ENCODE peak calls at places on chromosomes 2 and 18, in four cellular contexts. One of them, this sample, is unnamed.

GRCh38 chr2:138707424-138708074 is 72.6 kb downstream of the NXPH2 start:
- DNase-seq in CD4-positive, alpha-beta memory T cell: no peak
- DNase-seq in keratinocyte: no peak
- DNase-seq in Peyer's patch: no peak
- DNase-seq in this sample: no peak

GRCh38 chr18:52936931-52937330 is 596.9 kb downstream of the DCC start:
- DNase-seq in CD4-positive, alpha-beta memory T cell: no peak
- DNase-seq in keratinocyte: no peak
- DNase-seq in Peyer's patch: no peak
- DNase-seq in this sample: no peak

GRCh38 chr2:221514305-221515040 is 57.6 kb downstream of the EPHA4 start:
- DNase-seq in CD4-positive, alpha-beta memory T cell: no peak
- DNase-seq in keratinocyte: no peak
- DNase-seq in Peyer's patch: no peak
- DNase-seq in this sample: no peak

GRCh38 chr18:12296087-12296403 is 12.0 kb upstream of the TUBB6 start:
- DNase-seq in CD4-positive, alpha-beta memory T cell: no peak
- DNase-seq in keratinocyte: no peak
- DNase-seq in Peyer's patch: no peak
- DNase-seq in this sample: no peak

GRCh38 chr2:170740660-170741059 is 25.5 kb downstream of the SP5 start:
- DNase-seq in CD4-positive, alpha-beta memory T cell: no peak
- DNase-seq in keratinocyte: no peak
- DNase-seq in Peyer's patch: no peak
- DNase-seq in this sample: no peak

GRCh38 chr2:239601201-239601851 is 200.5 kb upstream of the HDAC4 start:
- DNase-seq in CD4-positive, alpha-beta memory T cell: no peak
- DNase-seq in keratinocyte: no peak
- DNase-seq in Peyer's patch: peak; percentile 35
- DNase-seq in this sample: no peak

GRCh38 chr2:127681288-127681771 is 6.0 kb upstream of the LIMS2 start:
- DNase-seq in CD4-positive, alpha-beta memory T cell: no peak
- DNase-seq in keratinocyte: no peak
- DNase-seq in Peyer's patch: no peak
- DNase-seq in this sample: no peak

GRCh38 chr2:214676421-214677089 is 132.9 kb downstream of the BARD1 start:
- DNase-seq in CD4-positive, alpha-beta memory T cell: no peak
- DNase-seq in keratinocyte: no peak
- DNase-seq in Peyer's patch: no peak
- DNase-seq in this sample: no peak

GRCh38 chr18:63128242-63128967 is 191.2 kb downstream of the BCL2 start:
- DNase-seq in CD4-positive, alpha-beta memory T cell: no peak
- DNase-seq in keratinocyte: no peak
- DNase-seq in Peyer's patch: no peak
- DNase-seq in this sample: no peak

GRCh38 chr18:26215247-26215970 is 10.8 kb upstream of the TAF4B start:
- DNase-seq in CD4-positive, alpha-beta memory T cell: peak; percentile 75
- DNase-seq in keratinocyte: no peak
- DNase-seq in Peyer's patch: no peak
- DNase-seq in this sample: peak; percentile 5

GRCh38 chr2:37832590-37833197 is 92.4 kb upstream of the RMDN2 start:
- DNase-seq in CD4-positive, alpha-beta memory T cell: peak; percentile 72
- DNase-seq in keratinocyte: no peak
- DNase-seq in Peyer's patch: peak; percentile 77
- DNase-seq in this sample: peak; percentile 62

GRCh38 chr18:58886864-58887612 is 22.4 kb downstream of the ZNF532 start:
- DNase-seq in CD4-positive, alpha-beta memory T cell: no peak
- DNase-seq in keratinocyte: no peak
- DNase-seq in Peyer's patch: no peak
- DNase-seq in this sample: no peak

GRCh38 chr2:28357055-28357454 is 35.6 kb upstream of the FOSL2 start:
- DNase-seq in CD4-positive, alpha-beta memory T cell: no peak
- DNase-seq in keratinocyte: no peak
- DNase-seq in Peyer's patch: no peak
- DNase-seq in this sample: no peak

GRCh38 chr18:8717011-8717770 is 11.8 kb downstream of the MTCL1 start:
- DNase-seq in CD4-positive, alpha-beta memory T cell: no peak
- DNase-seq in keratinocyte: no peak
- DNase-seq in Peyer's patch: no peak
- DNase-seq in this sample: no peak

GRCh38 chr18:79423211-79424007 is 27.7 kb downstream of the NFATC1 start:
- DNase-seq in CD4-positive, alpha-beta memory T cell: no peak
- DNase-seq in keratinocyte: no peak
- DNase-seq in Peyer's patch: no peak
- DNase-seq in this sample: no peak

GRCh38 chr2:102111823-102112222 is 30.7 kb upstream of the IL1R1 start:
- DNase-seq in CD4-positive, alpha-beta memory T cell: no peak
- DNase-seq in keratinocyte: no peak
- DNase-seq in Peyer's patch: no peak
- DNase-seq in this sample: no peak

GRCh38 chr2:64467463-64467843 is 13.5 kb downstream of the LGALSL start:
- DNase-seq in CD4-positive, alpha-beta memory T cell: no peak
- DNase-seq in keratinocyte: no peak
- DNase-seq in Peyer's patch: no peak
- DNase-seq in this sample: no peak

GRCh38 chr18:26121476-26121875 is 12.2 kb upstream of the PSMA8 start:
- DNase-seq in CD4-positive, alpha-beta memory T cell: no peak
- DNase-seq in keratinocyte: no peak
- DNase-seq in Peyer's patch: no peak
- DNase-seq in this sample: no peak

GRCh38 chr2:74259191-74259590 is 60.8 kb downstream of the MTHFD2 start:
- DNase-seq in CD4-positive, alpha-beta memory T cell: no peak
- DNase-seq in keratinocyte: no peak
- DNase-seq in Peyer's patch: no peak
- DNase-seq in this sample: no peak

GRCh38 chr2:29983308-29983707 is 61.9 kb upstream of the ALK start:
- DNase-seq in CD4-positive, alpha-beta memory T cell: no peak
- DNase-seq in keratinocyte: no peak
- DNase-seq in Peyer's patch: no peak
- DNase-seq in this sample: no peak

GRCh38 chr2:192414794-192415193 is 220.1 kb upstream of the TMEFF2 start:
- DNase-seq in CD4-positive, alpha-beta memory T cell: no peak
- DNase-seq in keratinocyte: no peak
- DNase-seq in Peyer's patch: no peak
- DNase-seq in this sample: no peak

GRCh38 chr2:226802573-226802972 is 3.0 kb upstream of the IRS1 start:
- DNase-seq in CD4-positive, alpha-beta memory T cell: peak; percentile 70
- DNase-seq in keratinocyte: no peak
- DNase-seq in Peyer's patch: no peak
- DNase-seq in this sample: no peak

GRCh38 chr18:40897884-40898283 is 1057.2 kb upstream of the PIK3C3 start:
- DNase-seq in CD4-positive, alpha-beta memory T cell: no peak
- DNase-seq in keratinocyte: no peak
- DNase-seq in Peyer's patch: no peak
- DNase-seq in this sample: no peak

GRCh38 chr18:76246579-76246978 is 248.5 kb downstream of the ZNF516 start:
- DNase-seq in CD4-positive, alpha-beta memory T cell: no peak
- DNase-seq in keratinocyte: no peak
- DNase-seq in Peyer's patch: no peak
- DNase-seq in this sample: no peak

GRCh38 chr2:121336528-121337294 is 51.7 kb upstream of the TFCP2L1 start:
- DNase-seq in CD4-positive, alpha-beta memory T cell: no peak
- DNase-seq in keratinocyte: no peak
- DNase-seq in Peyer's patch: no peak
- DNase-seq in this sample: no peak

GRCh38 chr2:29011650-29012060 is 30.6 kb downstream of the TOGARAM2 start:
- DNase-seq in CD4-positive, alpha-beta memory T cell: peak; percentile 83
- DNase-seq in keratinocyte: no peak
- DNase-seq in Peyer's patch: no peak
- DNase-seq in this sample: peak; percentile 79

GRCh38 chr18:58314284-58314683 is 270.3 kb downstream of the NEDD4L start:
- DNase-seq in CD4-positive, alpha-beta memory T cell: no peak
- DNase-seq in keratinocyte: peak; percentile 54
- DNase-seq in Peyer's patch: no peak
- DNase-seq in this sample: no peak

GRCh38 chr2:75324716-75325291 is 125.5 kb upstream of the TACR1 start:
- DNase-seq in CD4-positive, alpha-beta memory T cell: no peak
- DNase-seq in keratinocyte: no peak
- DNase-seq in Peyer's patch: no peak
- DNase-seq in this sample: no peak

GRCh38 chr2:160411167-160411566 is 82.4 kb downstream of the RBMS1 start:
- DNase-seq in CD4-positive, alpha-beta memory T cell: no peak
- DNase-seq in keratinocyte: no peak
- DNase-seq in Peyer's patch: no peak
- DNase-seq in this sample: peak; percentile 9

GRCh38 chr2:3780477-3781402 is 77.4 kb downstream of the DCDC2C start:
- DNase-seq in CD4-positive, alpha-beta memory T cell: peak; percentile 27
- DNase-seq in keratinocyte: no peak
- DNase-seq in Peyer's patch: no peak
- DNase-seq in this sample: no peak

GRCh38 chr2:15906778-15907177 is 33.6 kb upstream of the MYCN start:
- DNase-seq in CD4-positive, alpha-beta memory T cell: no peak
- DNase-seq in keratinocyte: no peak
- DNase-seq in Peyer's patch: no peak
- DNase-seq in this sample: no peak

GRCh38 chr18:46296656-46297055 is 192.5 kb downstream of the HAUS1 start:
- DNase-seq in CD4-positive, alpha-beta memory T cell: no peak
- DNase-seq in keratinocyte: no peak
- DNase-seq in Peyer's patch: no peak
- DNase-seq in this sample: no peak

GRCh38 chr2:201887851-201888451 is 81.6 kb downstream of the CDK15 start:
- DNase-seq in CD4-positive, alpha-beta memory T cell: no peak
- DNase-seq in keratinocyte: no peak
- DNase-seq in Peyer's patch: no peak
- DNase-seq in this sample: no peak

GRCh38 chr2:201890447-201890846 is 84.1 kb downstream of the CDK15 start:
- DNase-seq in CD4-positive, alpha-beta memory T cell: no peak
- DNase-seq in keratinocyte: peak; percentile 13
- DNase-seq in Peyer's patch: no peak
- DNase-seq in this sample: no peak

GRCh38 chr2:201891676-201892075 is 85.3 kb downstream of the CDK15 start:
- DNase-seq in CD4-positive, alpha-beta memory T cell: no peak
- DNase-seq in keratinocyte: no peak
- DNase-seq in Peyer's patch: no peak
- DNase-seq in this sample: no peak

GRCh38 chr2:201886504-201886903 is 80.2 kb downstream of the CDK15 start:
- DNase-seq in CD4-positive, alpha-beta memory T cell: no peak
- DNase-seq in keratinocyte: peak; percentile 32
- DNase-seq in Peyer's patch: no peak
- DNase-seq in this sample: no peak

GRCh38 chr2:201888476-201888875 is 82.1 kb downstream of the CDK15 start:
- DNase-seq in CD4-positive, alpha-beta memory T cell: no peak
- DNase-seq in keratinocyte: no peak
- DNase-seq in Peyer's patch: no peak
- DNase-seq in this sample: no peak
- H3K4me3 ChIP-seq in CD4-positive, alpha-beta memory T cell: no peak overlapping the region
- H3K4me3 ChIP-seq in keratinocyte: no peak overlapping the region
- H3K4me3 ChIP-seq in Peyer's patch: no peak overlapping the region
- H3K4me3 ChIP-seq in this sample: no peak overlapping the region

DNA sequence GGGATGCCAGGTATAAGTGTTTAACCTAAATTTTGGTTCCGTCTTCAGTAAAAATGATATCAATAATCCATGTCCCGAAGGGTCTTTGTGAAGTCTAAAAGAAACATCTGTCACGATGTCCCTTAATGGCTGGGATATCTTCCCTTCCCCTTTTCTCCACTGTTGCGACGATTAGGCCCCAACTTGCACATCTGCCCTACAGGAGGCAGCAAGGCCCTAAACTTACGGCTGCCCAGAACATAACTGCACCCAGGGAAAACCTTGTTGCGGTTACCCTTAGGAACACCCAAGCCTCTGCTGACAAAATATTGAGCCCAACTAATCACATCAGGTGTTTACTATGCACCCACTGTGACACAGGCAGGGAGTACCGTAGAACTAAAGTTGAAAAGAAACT is 1.2 kb upstream of the SMAD2 start:
- DNase-seq in CD4-positive, alpha-beta memory T cell: peak; percentile 45
- DNase-seq in keratinocyte: no peak
- DNase-seq in Peyer's patch: no peak
- DNase-seq in this sample: no peak
- H3K27ac ChIP-seq in CD4-positive, alpha-beta memory T cell: peak overlapping the region; percentile 82
- H3K27ac ChIP-seq in keratinocyte: peak overlapping the region; percentile 99
- H3K27ac ChIP-seq in Peyer's patch: peak overlapping the region; percentile 100
- H3K27ac ChIP-seq in this sample: peak overlapping the region; percentile 90

DNA sequence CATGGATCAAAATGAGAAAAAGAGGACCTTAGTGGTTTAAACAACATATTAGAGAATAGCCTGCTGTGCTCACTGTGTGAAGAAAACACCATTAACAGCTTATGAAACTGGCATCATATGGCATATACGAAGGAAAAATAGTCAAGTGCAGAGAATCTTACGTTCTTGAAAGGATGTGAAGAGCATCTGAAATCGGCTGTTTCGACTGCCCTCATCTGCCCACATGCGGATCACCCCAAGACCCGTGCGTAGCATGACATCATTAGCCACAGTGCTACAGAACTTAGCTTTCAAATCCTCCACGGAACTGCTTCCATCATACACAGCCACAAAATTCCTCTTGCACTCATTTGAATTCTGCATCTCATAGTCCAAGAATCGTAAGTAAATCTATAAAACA is 84.3 kb downstream of the NETO1 start:
- DNase-seq in CD4-positive, alpha-beta memory T cell: no peak
- DNase-seq in keratinocyte: no peak
- DNase-seq in Peyer's patch: no peak
- DNase-seq in this sample: no peak
- H3K4me3 ChIP-seq in CD4-positive, alpha-beta memory T cell: no peak overlapping the region
- H3K4me3 ChIP-seq in keratinocyte: no peak overlapping the region
- H3K4me3 ChIP-seq in Peyer's patch: no peak overlapping the region
- H3K4me3 ChIP-seq in this sample: no peak overlapping the region

GRCh38 chr2:162125138-162125537 is 26.9 kb downstream of the GCG start:
- DNase-seq in CD4-positive, alpha-beta memory T cell: no peak
- DNase-seq in keratinocyte: no peak
- DNase-seq in Peyer's patch: no peak
- DNase-seq in this sample: no peak

GRCh38 chr2:162123806-162124758 is 28.0 kb downstream of the GCG start:
- DNase-seq in CD4-positive, alpha-beta memory T cell: peak; percentile 58
- DNase-seq in keratinocyte: no peak
- DNase-seq in Peyer's patch: no peak
- DNase-seq in this sample: no peak

GRCh38 chr2:162127422-162127821 is 24.6 kb downstream of the GCG start:
- DNase-seq in CD4-positive, alpha-beta memory T cell: no peak
- DNase-seq in keratinocyte: no peak
- DNase-seq in Peyer's patch: no peak
- DNase-seq in this sample: no peak

DNA sequence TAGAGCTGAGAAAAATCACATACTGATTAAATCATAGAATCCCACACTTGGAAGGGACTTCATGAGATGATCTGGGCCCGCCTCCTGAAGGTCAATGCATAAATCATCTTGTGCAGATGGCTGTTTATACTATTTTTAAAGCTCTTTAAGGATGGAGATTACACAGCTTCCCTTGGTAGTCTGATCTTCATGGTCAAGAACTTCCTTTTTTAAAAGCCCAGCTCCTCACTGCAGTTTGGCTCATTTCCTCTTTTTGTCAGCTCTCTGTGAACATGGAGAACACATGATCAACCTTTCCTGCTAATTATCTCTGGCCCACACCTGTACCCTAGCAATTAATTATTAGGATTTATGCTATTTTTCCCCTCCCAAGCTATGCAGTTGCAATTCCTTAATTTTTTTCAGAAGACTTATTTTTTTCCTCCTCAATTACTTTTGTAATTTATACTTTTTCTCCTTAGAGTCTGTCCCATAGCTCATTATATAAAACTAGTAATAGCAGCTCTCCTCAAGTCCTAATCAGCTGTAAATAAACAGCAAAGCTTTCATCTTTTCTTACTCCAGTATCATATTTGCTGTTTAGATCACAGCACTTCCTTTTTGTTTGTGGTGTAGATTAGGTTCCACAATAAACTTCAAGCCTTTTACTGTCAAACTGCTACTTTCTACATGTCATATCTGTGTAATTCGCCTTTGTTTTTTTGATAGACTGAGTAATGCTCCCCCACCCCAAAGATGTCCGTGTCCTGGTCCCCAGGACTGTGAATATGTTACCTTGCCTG is 25.7 kb downstream of the GCG start:
- DNase-seq in CD4-positive, alpha-beta memory T cell: no peak
- DNase-seq in keratinocyte: no peak
- DNase-seq in Peyer's patch: no peak
- DNase-seq in this sample: no peak
- H3K27ac ChIP-seq in CD4-positive, alpha-beta memory T cell: no peak overlapping the region
- H3K27ac ChIP-seq in keratinocyte: no peak overlapping the region
- H3K27ac ChIP-seq in Peyer's patch: no peak overlapping the region
- H3K27ac ChIP-seq in this sample: no peak overlapping the region